ENCODE peak calls at places on chromosomes 11 and 22, in eight cellular contexts. W is prostate gland, B is neural progenitor cell, E is bronchial epithelial cell, J is MM.1S, M is dorsolateral prefrontal cortex, C is esophagus muscularis mucosa, Q is choroid plexus epithelial cell. I is an unnamed sample.

GRCh38 chr11:28924007-28924406 is 815.8 kb downstream of the METTL15 start:
- DNase-seq in W (no peak), B (no peak), E (no peak), J (no peak), M (no peak), C (no peak), Q (peak; percentile 19), I (no peak)

GRCh38 chr11:7490054-7490453 is 4.7 kb downstream of the OLFML1 start:
- DNase-seq in W (no peak), B (no peak), E (peak; percentile 77), J (no peak), M (no peak), C (peak; percentile 90), Q (peak; percentile 62), I (peak; percentile 80)

GRCh38 chr22:41563051-41563711 is 2.4 kb downstream of the CSDC2 start:
- DNase-seq in W (no peak), B (no peak), E (peak; percentile 56), J (no peak), M (no peak), C (no peak), Q (peak; percentile 83), I (peak; percentile 83)

GRCh38 chr11:100876826-100877545 is 189.9 kb downstream of the ARHGAP42 start:
- DNase-seq in W (no peak), B (no peak), E (peak; percentile 70), J (peak; percentile 66), M (no peak), C (no peak), Q (peak; percentile 99), I (peak; percentile 99)

GRCh38 chr22:44575344-44576268 is 77.6 kb upstream of the RTL6 start:
- DNase-seq in W (no peak), B (no peak), E (no peak), J (no peak), M (no peak), C (no peak), Q (no peak), I (no peak)

GRCh38 chr11:31817621-31818493 is 6.7 kb upstream of the PAX6 start:
- DNase-seq in W (no peak), B (peak; percentile 79), E (no peak), J (no peak), M (no peak), C (no peak), Q (no peak), I (no peak)

GRCh38 chr22:40383905-40384304 is 13.5 kb downstream of the SGSM3 start:
- DNase-seq in W (no peak), B (no peak), E (no peak), J (no peak), M (no peak), C (no peak), Q (peak; percentile 80), I (peak; percentile 85)

GRCh38 chr11:45560935-45561330 is 104.5 kb downstream of the CHST1 start:
- DNase-seq in W (no peak), B (no peak), E (no peak), J (no peak), M (no peak), C (no peak), Q (no peak), I (no peak)

GRCh38 chr11:68009391-68010000 is 631 bp upstream of the ALDH3B1 start:
- DNase-seq in W (no peak), B (no peak), E (no peak), J (peak; percentile 60), M (no peak), C (no peak), Q (peak; percentile 58), I (peak; percentile 59)

DNA sequence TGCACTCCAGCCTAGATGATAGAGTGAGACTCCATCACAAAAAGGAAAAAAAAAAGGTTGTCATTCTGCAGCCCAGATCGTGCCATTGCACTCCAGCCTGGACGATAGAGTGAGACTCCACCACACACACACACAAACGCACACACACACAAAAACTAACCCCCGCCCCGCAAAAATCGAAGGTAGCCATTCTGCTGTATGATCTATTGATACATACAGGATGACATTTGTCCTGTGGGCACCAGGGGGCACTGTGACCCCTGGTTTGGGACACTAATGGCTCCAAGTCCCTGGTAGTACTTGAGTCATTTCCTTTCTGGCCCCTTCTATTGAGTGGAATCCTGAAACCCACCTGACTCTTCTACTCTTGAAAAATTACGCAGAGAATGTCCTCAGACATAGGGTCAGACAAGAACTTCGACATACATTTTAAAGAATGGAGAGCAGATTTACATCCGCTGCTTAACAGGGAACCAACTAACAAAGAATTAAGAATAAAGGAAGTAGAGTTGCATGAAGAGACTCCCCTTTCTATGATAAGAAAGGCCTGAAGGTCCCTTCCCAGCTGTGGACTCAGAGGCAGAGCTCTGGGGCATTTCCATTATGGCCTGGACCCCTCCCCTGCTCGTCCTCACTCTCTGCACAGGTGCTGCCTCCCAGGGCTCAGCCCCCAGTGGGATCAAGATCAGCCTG is 35.0 kb upstream of the PRAME start:
- DNase-seq in W (no peak), B (peak; percentile 75), E (peak; percentile 31), J (peak; percentile 73), M (no peak), C (no peak), Q (peak; percentile 65), I (peak; percentile 62)
- TF ChIP-seq CTCF in W (peak; percentile 34), B (peak; percentile 79), E (peak; percentile 70), J (peak; percentile 91), M (peak; percentile 52), C (peak; percentile 24), Q (peak; percentile 69), I (peak; percentile 70)

GRCh38 chr11:6206456-6207180 is 1.3 kb downstream of the C11orf42 start:
- DNase-seq in W (no peak), B (no peak), E (no peak), J (no peak), M (no peak), C (peak; percentile 17), Q (no peak), I (no peak)

GRCh38 chr11:6202036-6202435 is 3.0 kb downstream of the OR52W1 start:
- DNase-seq in W (no peak), B (no peak), E (no peak), J (no peak), M (no peak), C (no peak), Q (no peak), I (peak; percentile 29)

GRCh38 chr11:6203327-6203726 is 2.0 kb upstream of the C11orf42 start:
- DNase-seq in W (no peak), B (no peak), E (no peak), J (peak; percentile 87), M (no peak), C (no peak), Q (no peak), I (no peak)

GRCh38 chr11:6204708-6205107 is 649 bp upstream of the C11orf42 start:
- DNase-seq in W (no peak), B (no peak), E (peak; percentile 52), J (no peak), M (no peak), C (no peak), Q (peak; percentile 14), I (no peak)

DNA sequence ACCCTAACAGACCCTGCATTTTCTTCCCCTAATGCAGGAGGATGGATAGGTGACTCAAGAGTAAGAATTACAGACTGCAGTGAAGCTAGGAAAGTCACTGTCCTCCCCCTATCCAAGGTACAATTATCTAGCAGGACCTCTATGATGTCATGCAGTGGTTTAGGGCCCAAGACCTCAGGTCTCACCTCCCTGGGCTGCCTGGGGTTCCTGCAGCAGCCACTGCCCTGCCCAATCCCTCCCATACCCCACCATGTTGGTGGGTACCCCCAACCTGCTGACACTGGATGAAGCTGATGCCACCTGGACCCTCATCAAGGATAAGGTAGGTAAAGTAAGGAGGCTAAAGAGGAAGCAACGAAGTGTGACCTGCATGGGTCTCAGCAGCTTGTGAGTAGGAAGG is at the start of gene C11orf42:
- DNase-seq in W (no peak), B (no peak), E (no peak), J (no peak), M (no peak), C (peak; percentile 60), Q (no peak), I (no peak)
- H3K4me3 ChIP-seq in W (no peak within 1 kb of the TSS), B (no peak within 1 kb of the TSS), E (no peak within 1 kb of the TSS), J (no peak within 1 kb of the TSS), M (no peak within 1 kb of the TSS), C (no peak within 1 kb of the TSS), Q (no peak within 1 kb of the TSS), I (no peak within 1 kb of the TSS)

GRCh38 chr22:20741008-20741633 is 32.8 kb upstream of the SERPIND1 start:
- DNase-seq in W (no peak), B (no peak), E (no peak), J (no peak), M (no peak), C (no peak), Q (no peak), I (no peak)
- TF ChIP-seq CTCF in W (no peak), B (no peak), E (no peak), J (no peak), M (no peak), C (no peak), Q (no peak), I (no peak)

GRCh38 chr22:22753526-22754267 is 109.3 kb downstream of the GGTLC2 start:
- DNase-seq in W (peak; percentile 27), B (peak; percentile 70), E (peak; percentile 35), J (peak; percentile 87), M (no peak), C (no peak), Q (peak; percentile 65), I (peak; percentile 67)
- H3K4me3 ChIP-seq in W (no peak overlapping the region), B (no peak overlapping the region), E (no peak overlapping the region), J (no peak overlapping the region), M (no peak overlapping the region), C (no peak overlapping the region), Q (no peak overlapping the region), I (no peak overlapping the region)

GRCh38 chr22:36548606-36549005 is 19.6 kb upstream of the EIF3D start:
- DNase-seq in W (no peak), B (peak; percentile 31), E (no peak), J (no peak), M (no peak), C (no peak), Q (peak; percentile 15), I (no peak)
- TF ChIP-seq CTCF in W (no peak), B (no peak), E (no peak), J (no peak), M (no peak), C (no peak), Q (no peak), I (no peak)

DNA sequence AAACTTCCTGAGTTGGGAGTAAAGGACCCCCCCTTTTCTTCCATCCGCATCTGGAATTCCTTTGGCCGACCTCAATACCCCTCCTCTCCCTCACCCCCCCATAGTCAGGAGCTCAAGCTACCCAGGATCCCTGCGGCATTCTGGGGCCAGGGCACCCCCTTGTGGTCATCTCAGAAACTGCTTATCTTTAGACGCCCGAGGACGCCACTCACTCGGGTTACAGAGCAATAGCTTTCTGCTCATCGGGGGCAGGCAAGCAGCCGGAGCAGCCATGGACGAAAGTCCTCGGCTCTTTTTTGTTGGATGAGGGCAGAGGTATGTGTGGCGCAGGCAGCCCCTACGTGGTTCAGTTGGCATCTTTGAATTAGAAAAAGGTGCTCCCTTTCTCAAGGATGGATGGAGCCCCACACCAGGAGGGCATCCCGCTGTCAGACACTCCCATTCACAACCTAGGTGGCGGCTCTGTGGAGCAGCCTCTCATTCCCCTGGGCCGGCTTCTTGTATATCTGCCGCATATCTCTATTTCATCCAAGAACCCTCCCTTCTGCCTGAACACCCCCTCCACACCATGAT is 2.3 kb downstream of the C1QTNF5 start:
- DNase-seq in W (peak; percentile 50), B (peak; percentile 91), E (no peak), J (peak; percentile 73), M (peak; percentile 78), C (no peak), Q (peak; percentile 76), I (peak; percentile 70)
- H3K4me3 ChIP-seq in W (no peak overlapping the region), B (peak overlapping the region; percentile 77), E (no peak overlapping the region), J (no peak overlapping the region), M (no peak overlapping the region), C (peak overlapping the region; percentile 64), Q (no peak overlapping the region), I (no peak overlapping the region)